ENCODE peak calls at places on chromosome 9, in eight cellular contexts. J, C, N, U, K, E, M and Q are unnamed samples.

GRCh38 chr9:89641980-89642379 is 37.2 kb downstream of the GADD45G start:
- DNase-seq in J (no peak), C (no peak), N (no peak), U (no peak), K (no peak), E (no peak), M (no peak), Q (no peak)

GRCh38 chr9:4298255-4299005 is 1.4 kb downstream of the GLIS3 start:
- DNase-seq in J (no peak), C (no peak), N (no peak), U (peak), K (peak), E (no peak), M (no peak), Q (peak)

GRCh38 chr9:14031015-14031414 is 282.9 kb downstream of the NFIB start:
- DNase-seq in J (peak), C (no peak), N (no peak), U (no peak), K (no peak), E (peak), M (no peak), Q (no peak)

GRCh38 chr9:136943291-136944093 is 1.0 kb downstream of the FBXW5 start:
- DNase-seq in J (peak), C (peak), N (no peak), U (no peak), K (peak), E (no peak), M (peak), Q (peak)

GRCh38 chr9:114906922-114907571 is 23.3 kb downstream of the TNFSF8 start:
- DNase-seq in J (no peak), C (no peak), N (peak), U (no peak), K (peak), E (no peak), M (peak), Q (no peak)

GRCh38 chr9:4225291-4226119 is 74.4 kb downstream of the GLIS3 start:
- DNase-seq in J (no peak), C (peak), N (peak), U (no peak), K (no peak), E (peak), M (no peak), Q (no peak)

GRCh38 chr9:135392511-135392910 is 87.1 kb upstream of the PPP1R26 start:
- DNase-seq in J (no peak), C (no peak), N (no peak), U (no peak), K (no peak), E (no peak), M (no peak), Q (no peak)

GRCh38 chr9:136292591-136293448 is 11.1 kb downstream of the CCDC187 start:
- DNase-seq in J (peak), C (no peak), N (no peak), U (no peak), K (no peak), E (no peak), M (no peak), Q (no peak)

GRCh38 chr9:134378901-134379338 is 52.7 kb downstream of the RXRA start:
- DNase-seq in J (peak), C (no peak), N (peak), U (no peak), K (no peak), E (no peak), M (peak), Q (no peak)

GRCh38 chr9:93974151-93974550 is 19.0 kb upstream of the BARX1 start:
- DNase-seq in J (no peak), C (no peak), N (no peak), U (no peak), K (no peak), E (no peak), M (no peak), Q (no peak)

GRCh38 chr9:14779566-14780022 is 57.1 kb upstream of the CER1 start:
- DNase-seq in J (no peak), C (no peak), N (no peak), U (no peak), K (no peak), E (no peak), M (no peak), Q (no peak)

GRCh38 chr9:130143974-130144373 is 28.2 kb upstream of the NCS1 start:
- DNase-seq in J (no peak), C (no peak), N (no peak), U (no peak), K (no peak), E (no peak), M (no peak), Q (no peak)

GRCh38 chr9:91771027-91771426 is 179.0 kb downstream of the ROR2 start:
- DNase-seq in J (no peak), C (peak), N (no peak), U (no peak), K (no peak), E (peak), M (no peak), Q (no peak)

GRCh38 chr9:4303002-4303401 is 3.1 kb upstream of the GLIS3 start:
- DNase-seq in J (no peak), C (no peak), N (no peak), U (no peak), K (no peak), E (no peak), M (no peak), Q (no peak)

GRCh38 chr9:126549246-126550006 is 64.3 kb upstream of the LMX1B start:
- DNase-seq in J (peak), C (no peak), N (no peak), U (no peak), K (no peak), E (no peak), M (no peak), Q (no peak)

GRCh38 chr9:73615557-73615956 is 463.9 kb downstream of the ANXA1 start:
- DNase-seq in J (no peak), C (no peak), N (no peak), U (no peak), K (no peak), E (no peak), M (no peak), Q (no peak)

GRCh38 chr9:76466299-76466605 is 7.3 kb downstream of the GCNT1 start:
- DNase-seq in J (no peak), C (no peak), N (no peak), U (no peak), K (no peak), E (no peak), M (no peak), Q (no peak)

GRCh38 chr9:81671880-81672280 is 17.5 kb downstream of the TLE1 start:
- DNase-seq in J (peak), C (no peak), N (no peak), U (no peak), K (no peak), E (no peak), M (no peak), Q (no peak)

GRCh38 chr9:127976498-127976897 is 4.3 kb downstream of the EEIG1 start:
- DNase-seq in J (no peak), C (peak), N (no peak), U (peak), K (peak), E (no peak), M (no peak), Q (peak)

GRCh38 chr9:117325110-117325788 is 89.6 kb downstream of the ASTN2 start:
- DNase-seq in J (peak), C (no peak), N (no peak), U (no peak), K (no peak), E (no peak), M (no peak), Q (no peak)

GRCh38 chr9:86396412-86396811 is 42.2 kb upstream of the TUT7 start:
- DNase-seq in J (no peak), C (no peak), N (no peak), U (no peak), K (no peak), E (no peak), M (no peak), Q (no peak)